ENCODE peak calls at places on chromosome 2, in nine cellular contexts. A, P, U, N, T, X, V, Z and I are unnamed samples.

GRCh38 chr2:45117383-45117782 is 108.1 kb upstream of the SIX2 start:
- DNase-seq in A (peak), P (no peak), U (no peak), N (peak), T (no peak), X (no peak), V (no peak), Z (no peak), I (no peak)

GRCh38 chr2:216664593-216665034 is 30.7 kb downstream of the IGFBP5 start:
- DNase-seq in A (no peak), P (peak), U (no peak), N (no peak), T (no peak), X (peak), V (no peak), Z (peak), I (no peak)

GRCh38 chr2:180474716-180475115 is 467.6 kb upstream of the CWC22 start:
- DNase-seq in A (no peak), P (no peak), U (no peak), N (no peak), T (no peak), X (no peak), V (no peak), Z (no peak), I (no peak)

GRCh38 chr2:30807249-30807648 is at the start of gene CAPN13:
- DNase-seq in A (no peak), P (peak), U (peak), N (no peak), T (peak), X (peak), V (no peak), Z (no peak), I (no peak)

GRCh38 chr2:160492401-160493226 is 993 bp downstream of the RBMS1 start:
- DNase-seq in A (peak), P (peak), U (peak), N (peak), T (peak), X (peak), V (no peak), Z (peak), I (no peak)

GRCh38 chr2:176370423-176370822 is 101.2 kb downstream of the MTX2 start:
- DNase-seq in A (no peak), P (no peak), U (no peak), N (no peak), T (no peak), X (no peak), V (no peak), Z (no peak), I (no peak)

GRCh38 chr2:12589802-12590320 is 126.9 kb upstream of the TRIB2 start:
- DNase-seq in A (no peak), P (no peak), U (no peak), N (no peak), T (no peak), X (no peak), V (no peak), Z (no peak), I (peak)

GRCh38 chr2:105683145-105683544 is 61.6 kb upstream of the NCK2 start:
- DNase-seq in A (no peak), P (no peak), U (no peak), N (no peak), T (no peak), X (no peak), V (no peak), Z (no peak), I (no peak)

GRCh38 chr2:204673877-204674276 is 128.6 kb downstream of the PARD3B start:
- DNase-seq in A (no peak), P (no peak), U (no peak), N (no peak), T (no peak), X (no peak), V (no peak), Z (no peak), I (no peak)

GRCh38 chr2:104658149-104658839 is 195.6 kb upstream of the POU3F3 start:
- DNase-seq in A (peak), P (no peak), U (no peak), N (peak), T (no peak), X (peak), V (no peak), Z (no peak), I (peak)

GRCh38 chr2:10124538-10125045 is 2.1 kb downstream of the RRM2 start:
- DNase-seq in A (no peak), P (no peak), U (peak), N (peak), T (peak), X (peak), V (peak), Z (no peak), I (peak)

GRCh38 chr2:38406597-38407110 is 29.6 kb upstream of the ATL2 start:
- DNase-seq in A (peak), P (no peak), U (no peak), N (no peak), T (no peak), X (peak), V (no peak), Z (no peak), I (no peak)

GRCh38 chr2:218168016-218168415 is 1.3 kb upstream of the CXCR1 start:
- DNase-seq in A (no peak), P (no peak), U (no peak), N (no peak), T (no peak), X (no peak), V (no peak), Z (no peak), I (no peak)
- TF ChIP-seq CTCF in A (no peak), P (no peak), U (no peak), N (no peak), T (no peak), X (no peak), V (no peak), Z (no peak), I (no peak)

GRCh38 chr2:69211686-69212085 is 175.3 kb downstream of the GFPT1 start:
- DNase-seq in A (no peak), P (no peak), U (no peak), N (no peak), T (no peak), X (no peak), V (no peak), Z (no peak), I (no peak)

GRCh38 chr2:69213201-69213600 is 173.8 kb downstream of the GFPT1 start:
- DNase-seq in A (no peak), P (no peak), U (no peak), N (no peak), T (no peak), X (no peak), V (no peak), Z (peak), I (no peak)

GRCh38 chr2:69214898-69215297 is 172.1 kb downstream of the GFPT1 start:
- DNase-seq in A (no peak), P (no peak), U (no peak), N (no peak), T (no peak), X (no peak), V (no peak), Z (no peak), I (no peak)

GRCh38 chr2:69212238-69213028 is 174.6 kb downstream of the GFPT1 start:
- DNase-seq in A (no peak), P (no peak), U (no peak), N (no peak), T (no peak), X (no peak), V (no peak), Z (no peak), I (no peak)

GRCh38 chr2:69213832-69214231 is 173.2 kb downstream of the GFPT1 start:
- DNase-seq in A (no peak), P (no peak), U (no peak), N (no peak), T (no peak), X (no peak), V (no peak), Z (no peak), I (no peak)
- H3K4me3 ChIP-seq in A (no peak), P (no peak), U (no peak), N (no peak), T (no peak), X (no peak), V (no peak), Z (no peak), I (no peak)

DNA sequence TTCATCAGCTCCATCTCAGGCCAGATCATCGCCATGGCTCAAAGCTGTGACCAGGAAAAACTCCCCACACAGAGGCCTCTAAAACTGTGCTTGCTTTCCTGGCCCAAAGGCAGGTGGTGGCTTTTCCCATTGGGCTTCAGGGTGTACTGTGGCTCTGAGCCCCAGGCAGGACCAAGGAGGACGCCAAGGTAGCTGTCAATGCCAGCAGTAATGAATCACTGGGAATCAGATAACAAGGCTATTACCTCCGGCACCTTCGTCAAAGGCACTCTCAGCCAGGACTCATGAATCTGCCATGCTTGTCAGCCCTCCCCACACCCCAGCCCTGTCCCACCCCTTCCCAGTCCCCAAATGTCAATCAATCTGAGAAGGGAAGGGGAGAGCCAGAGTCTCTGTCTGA is 27.9 kb upstream of the EN1 start:
- DNase-seq in A (no peak), P (no peak), U (no peak), N (no peak), T (no peak), X (no peak), V (no peak), Z (no peak), I (no peak)
- TF ChIP-seq CTCF in A (no peak), P (no peak), U (no peak), N (no peak), T (no peak), X (no peak), V (no peak), Z (no peak), I (no peak)

GRCh38 chr2:129319422-129319717 is 660.1 kb upstream of the RAB6C start:
- DNase-seq in A (no peak), P (no peak), U (no peak), N (no peak), T (no peak), X (no peak), V (no peak), Z (no peak), I (no peak)
- H3K4me3 ChIP-seq in A (no peak), P (no peak), U (no peak), N (no peak), T (no peak), X (no peak), V (no peak), Z (no peak), I (no peak)

DNA sequence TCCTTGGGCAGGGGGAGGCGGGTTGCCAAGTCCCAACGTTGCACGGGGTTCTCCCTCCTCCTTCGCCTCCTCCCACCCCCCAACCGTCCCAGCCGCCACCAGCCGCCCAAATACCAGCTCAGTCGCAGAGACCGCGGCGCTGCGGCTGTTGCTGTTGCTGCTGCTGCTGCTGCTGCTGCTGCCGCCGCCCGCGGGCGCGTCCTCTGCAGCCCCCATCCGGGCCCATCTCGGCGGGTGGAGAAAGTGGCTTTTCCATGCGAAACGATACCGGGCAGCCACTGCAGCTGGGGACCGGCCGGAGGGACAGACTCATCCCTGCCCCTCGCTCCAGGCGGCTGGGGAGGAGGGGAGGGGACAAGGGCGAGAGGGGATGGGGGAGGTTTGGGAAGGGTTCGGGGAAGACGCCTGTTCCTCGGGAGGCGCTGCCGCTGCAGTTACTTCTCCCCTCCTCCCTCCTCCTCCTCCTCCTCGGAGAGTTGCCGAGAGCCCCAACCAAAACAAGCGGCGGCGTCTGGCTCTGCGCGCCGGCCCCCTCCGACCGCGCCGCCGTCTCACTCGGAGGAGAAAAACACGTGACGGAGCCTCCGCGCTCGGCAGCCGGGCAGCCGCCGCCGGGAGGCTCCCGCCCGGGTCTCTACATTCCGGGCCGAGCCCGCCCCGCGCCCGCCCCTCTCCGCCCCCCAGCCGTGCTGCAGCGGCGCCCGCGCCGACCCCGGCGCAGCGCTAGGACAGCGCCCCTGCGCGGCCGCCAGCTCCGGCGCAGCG is at the start of gene IRS1:
- DNase-seq in A (peak), P (peak), U (peak), N (peak), T (peak), X (peak), V (no peak), Z (peak), I (peak)
- TF ChIP-seq CTCF in A (no peak), P (peak), U (no peak), N (no peak), T (no peak), X (peak), V (peak), Z (peak), I (peak)

GRCh38 chr2:41194235-41194634 is 742.3 kb upstream of the SLC8A1 start:
- DNase-seq in A (peak), P (peak), U (no peak), N (peak), T (peak), X (no peak), V (no peak), Z (peak), I (no peak)
- H3K4me3 ChIP-seq in A (no peak), P (no peak), U (no peak), N (no peak), T (no peak), X (no peak), V (no peak), Z (no peak), I (no peak)

DNA sequence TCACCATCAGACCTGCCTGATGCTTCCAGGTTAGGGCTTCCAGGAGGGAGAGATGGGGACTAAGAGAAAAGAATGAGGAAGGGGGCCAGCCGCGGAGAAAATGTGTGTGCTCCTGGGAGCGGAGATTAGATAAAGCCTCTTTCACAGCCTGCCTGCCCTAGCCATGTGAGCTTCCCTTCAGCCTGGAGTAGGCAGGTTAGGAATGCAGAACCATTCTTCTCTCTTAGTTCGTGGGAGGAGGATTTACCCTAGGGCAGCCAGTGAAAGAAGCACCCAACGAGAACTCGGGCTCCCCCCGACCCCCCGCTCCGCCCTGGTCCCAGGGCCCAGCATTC is 36.1 kb downstream of the POMC start:
- DNase-seq in A (no peak), P (no peak), U (no peak), N (peak), T (no peak), X (no peak), V (no peak), Z (no peak), I (no peak)
- TF ChIP-seq CTCF in A (no peak), P (no peak), U (no peak), N (no peak), T (no peak), X (no peak), V (no peak), Z (no peak), I (no peak)

GRCh38 chr2:42052702-42053481 is 5.1 kb downstream of the PKDCC start:
- DNase-seq in A (no peak), P (no peak), U (peak), N (peak), T (no peak), X (no peak), V (no peak), Z (no peak), I (no peak)

GRCh38 chr2:42050350-42051167 is 2.7 kb downstream of the PKDCC start:
- DNase-seq in A (no peak), P (no peak), U (no peak), N (no peak), T (no peak), X (no peak), V (no peak), Z (no peak), I (no peak)

GRCh38 chr2:42049411-42050349 is 1.9 kb downstream of the PKDCC start:
- DNase-seq in A (no peak), P (no peak), U (peak), N (peak), T (no peak), X (no peak), V (no peak), Z (no peak), I (no peak)

GRCh38 chr2:42053482-42053790 is 5.6 kb downstream of the PKDCC start:
- DNase-seq in A (no peak), P (no peak), U (no peak), N (no peak), T (no peak), X (no peak), V (no peak), Z (no peak), I (no peak)

GRCh38 chr2:42051168-42052125 is 3.6 kb downstream of the PKDCC start:
- DNase-seq in A (no peak), P (no peak), U (no peak), N (no peak), T (no peak), X (no peak), V (no peak), Z (no peak), I (no peak)
- H3K4me3 ChIP-seq in A (peak), P (peak), U (peak), N (peak), T (no peak), X (no peak), V (peak), Z (no peak), I (no peak)

GRCh38 chr2:120104002-120104467 is 91.2 kb downstream of the EPB41L5 start:
- DNase-seq in A (no peak), P (no peak), U (no peak), N (no peak), T (no peak), X (no peak), V (peak), Z (no peak), I (no peak)
- TF ChIP-seq CTCF in A (no peak), P (no peak), U (no peak), N (no peak), T (no peak), X (no peak), V (no peak), Z (no peak), I (no peak)

GRCh38 chr2:86617738-86618137 is 5.9 kb downstream of the RNF103 start:
- DNase-seq in A (no peak), P (no peak), U (no peak), N (no peak), T (no peak), X (no peak), V (no peak), Z (no peak), I (peak)
- H3K4me3 ChIP-seq in A (no peak), P (no peak), U (no peak), N (no peak), T (no peak), X (no peak), V (no peak), Z (no peak), I (peak)